ENCODE peak calls at places on chromosomes 3 and 15, in six cellular contexts. One of them, this sample, is unnamed.

GRCh38 chr3:140736863-140737460 is 59.1 kb downstream of the TRIM42 start:
- DNase-seq in tibial nerve: peak; percentile 66
- DNase-seq in foreskin keratinocyte: no peak
- DNase-seq in body of pancreas: peak; percentile 56
- DNase-seq in HCT116: no peak
- DNase-seq in right cardiac atrium: peak; percentile 73
- DNase-seq in this sample: peak; percentile 55

GRCh38 chr15:58957101-58957973 is 23.9 kb upstream of the SLTM start:
- DNase-seq in HCT116: peak; percentile 81
- DNase-seq in body of pancreas: peak; percentile 62
- DNase-seq in foreskin keratinocyte: no peak
- DNase-seq in tibial nerve: peak; percentile 78
- DNase-seq in right cardiac atrium: no peak
- DNase-seq in this sample: no peak

GRCh38 chr3:126939347-126939735 is 43.6 kb upstream of the PLXNA1 start:
- DNase-seq in body of pancreas: no peak
- DNase-seq in right cardiac atrium: no peak
- DNase-seq in HCT116: no peak
- DNase-seq in foreskin keratinocyte: no peak
- DNase-seq in tibial nerve: no peak
- DNase-seq in this sample: no peak

GRCh38 chr3:172211123-172211522 is 171.7 kb downstream of the FNDC3B start:
- DNase-seq in HCT116: no peak
- DNase-seq in body of pancreas: no peak
- DNase-seq in foreskin keratinocyte: no peak
- DNase-seq in tibial nerve: no peak
- DNase-seq in right cardiac atrium: no peak
- DNase-seq in this sample: no peak

GRCh38 chr15:100234158-100235029 is 107.4 kb downstream of the ADAMTS17 start:
- DNase-seq in tibial nerve: no peak
- DNase-seq in HCT116: no peak
- DNase-seq in right cardiac atrium: peak; percentile 90
- DNase-seq in foreskin keratinocyte: no peak
- DNase-seq in body of pancreas: peak; percentile 27
- DNase-seq in this sample: peak; percentile 70

GRCh38 chr3:131899021-131899420 is 135.8 kb downstream of the CPNE4 start:
- DNase-seq in right cardiac atrium: no peak
- DNase-seq in tibial nerve: no peak
- DNase-seq in body of pancreas: no peak
- DNase-seq in HCT116: no peak
- DNase-seq in foreskin keratinocyte: no peak
- DNase-seq in this sample: no peak

GRCh38 chr3:155283092-155284056 is 10.1 kb downstream of the STRIT1 start:
- DNase-seq in body of pancreas: no peak
- DNase-seq in foreskin keratinocyte: no peak
- DNase-seq in HCT116: no peak
- DNase-seq in right cardiac atrium: no peak
- DNase-seq in tibial nerve: no peak
- DNase-seq in this sample: no peak

GRCh38 chr15:98547255-98547654 is 101.1 kb upstream of the IGF1R start:
- DNase-seq in tibial nerve: no peak
- DNase-seq in HCT116: no peak
- DNase-seq in body of pancreas: no peak
- DNase-seq in foreskin keratinocyte: no peak
- DNase-seq in right cardiac atrium: no peak
- DNase-seq in this sample: no peak

GRCh38 chr3:9703736-9704342 is at the start of gene CPNE9:
- DNase-seq in tibial nerve: no peak
- DNase-seq in HCT116: no peak
- DNase-seq in right cardiac atrium: no peak
- DNase-seq in foreskin keratinocyte: no peak
- DNase-seq in body of pancreas: no peak
- DNase-seq in this sample: no peak

GRCh38 chr15:74235962-74236361 is at the start of gene CCDC33:
- DNase-seq in HCT116: no peak
- DNase-seq in tibial nerve: no peak
- DNase-seq in foreskin keratinocyte: no peak
- DNase-seq in right cardiac atrium: no peak
- DNase-seq in body of pancreas: peak; percentile 21
- DNase-seq in this sample: no peak

DNA sequence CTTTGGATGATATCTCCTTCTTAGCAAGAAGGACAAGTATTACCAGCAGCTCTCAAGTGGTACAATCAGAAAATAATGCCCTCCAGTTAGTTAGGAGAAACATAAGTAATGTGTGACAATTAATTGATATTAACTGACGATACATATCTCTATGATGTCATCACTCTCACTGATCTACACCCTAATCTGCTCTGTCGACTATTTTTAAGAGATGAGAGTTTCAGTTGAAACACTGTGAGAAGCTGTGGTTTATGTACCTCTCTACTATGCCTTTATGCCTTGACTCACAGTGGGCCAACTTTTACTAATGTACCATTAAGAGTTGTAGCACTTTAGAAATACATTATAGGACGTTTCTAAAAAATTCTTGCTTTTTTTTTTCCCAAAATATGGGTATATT is 8.6 kb downstream of the CEP152 start:
- DNase-seq in right cardiac atrium: no peak
- DNase-seq in HCT116: no peak
- DNase-seq in tibial nerve: no peak
- DNase-seq in foreskin keratinocyte: no peak
- DNase-seq in body of pancreas: no peak
- DNase-seq in this sample: no peak
- H3K4me1 ChIP-seq in right cardiac atrium: no peaks in the 10 kb centered on the region
- H3K4me1 ChIP-seq in HCT116: no peaks in the 10 kb centered on the region
- H3K4me1 ChIP-seq in tibial nerve: peaks cover 4% of the 10 kb centered on the region
- H3K4me1 ChIP-seq in foreskin keratinocyte: no peaks in the 10 kb centered on the region
- H3K4me1 ChIP-seq in body of pancreas: no peaks in the 10 kb centered on the region
- H3K4me1 ChIP-seq in this sample: no peaks in the 10 kb centered on the region

DNA sequence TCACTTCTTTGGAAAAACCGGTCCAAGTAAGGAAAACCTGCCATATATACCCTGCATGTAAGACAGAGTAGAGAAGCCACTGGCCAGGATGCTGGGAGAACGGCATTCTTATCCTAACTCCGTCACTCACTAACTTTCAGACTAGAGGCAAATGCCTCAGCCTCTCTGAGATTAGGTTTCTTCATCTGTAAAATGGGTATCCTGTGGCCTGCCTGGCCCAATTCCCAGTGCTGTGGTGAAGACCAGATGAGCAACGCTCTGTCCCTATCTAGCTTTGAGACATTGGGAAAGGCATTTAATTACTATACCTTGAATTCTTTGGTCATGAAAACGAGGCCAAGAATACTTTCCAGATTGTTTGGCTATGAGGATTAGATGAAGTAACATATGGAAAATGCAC is 35.9 kb downstream of the CEMIP start:
- DNase-seq in foreskin keratinocyte: no peak
- DNase-seq in HCT116: no peak
- DNase-seq in body of pancreas: no peak
- DNase-seq in right cardiac atrium: no peak
- DNase-seq in tibial nerve: no peak
- DNase-seq in this sample: no peak
- H3K4me1 ChIP-seq in foreskin keratinocyte: no peaks in the 10 kb centered on the region
- H3K4me1 ChIP-seq in HCT116: no peaks in the 10 kb centered on the region
- H3K4me1 ChIP-seq in body of pancreas: no peaks in the 10 kb centered on the region
- H3K4me1 ChIP-seq in right cardiac atrium: peaks cover 3% of the 10 kb centered on the region
- H3K4me1 ChIP-seq in tibial nerve: no peaks in the 10 kb centered on the region
- H3K4me1 ChIP-seq in this sample: peaks cover 39% of the 10 kb centered on the region

GRCh38 chr3:36991147-36991546 is 1.8 kb downstream of the EPM2AIP1 start:
- DNase-seq in tibial nerve: no peak
- DNase-seq in HCT116: no peak
- DNase-seq in right cardiac atrium: no peak
- DNase-seq in body of pancreas: no peak
- DNase-seq in foreskin keratinocyte: no peak
- DNase-seq in this sample: no peak
- H3K4me1 ChIP-seq in tibial nerve: peaks cover 37% of the 10 kb centered on the region
- H3K4me1 ChIP-seq in HCT116: peaks cover 4% of the 10 kb centered on the region
- H3K4me1 ChIP-seq in right cardiac atrium: no peaks in the 10 kb centered on the region
- H3K4me1 ChIP-seq in body of pancreas: peaks cover 55% of the 10 kb centered on the region
- H3K4me1 ChIP-seq in foreskin keratinocyte: peaks cover 10% of the 10 kb centered on the region
- H3K4me1 ChIP-seq in this sample: peaks cover 56% of the 10 kb centered on the region

DNA sequence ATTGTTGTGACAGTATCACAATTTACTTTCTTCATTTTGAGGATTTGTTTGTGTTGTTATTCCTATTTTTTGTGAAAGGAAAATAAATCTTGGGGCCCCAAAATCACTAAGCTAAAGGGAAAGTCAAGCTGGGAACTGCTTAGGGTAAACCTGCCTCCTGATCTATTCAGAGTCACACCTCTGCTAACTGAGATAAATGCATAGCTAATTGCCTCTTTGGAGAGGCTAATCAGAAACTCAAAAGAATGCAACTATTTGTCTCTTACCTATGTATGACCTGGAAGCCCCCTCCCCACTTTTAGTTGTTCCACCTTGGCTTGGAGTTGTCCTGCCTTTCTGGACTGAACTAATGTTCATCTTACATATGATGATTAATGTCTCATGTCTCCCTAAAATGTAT is 523.1 kb upstream of the GOLIM4 start:
- DNase-seq in right cardiac atrium: no peak
- DNase-seq in HCT116: no peak
- DNase-seq in body of pancreas: no peak
- DNase-seq in tibial nerve: no peak
- DNase-seq in foreskin keratinocyte: no peak
- DNase-seq in this sample: no peak
- H3K4me1 ChIP-seq in right cardiac atrium: no peaks in the 10 kb centered on the region
- H3K4me1 ChIP-seq in HCT116: no peaks in the 10 kb centered on the region
- H3K4me1 ChIP-seq in body of pancreas: no peaks in the 10 kb centered on the region
- H3K4me1 ChIP-seq in tibial nerve: no peaks in the 10 kb centered on the region
- H3K4me1 ChIP-seq in foreskin keratinocyte: no peaks in the 10 kb centered on the region
- H3K4me1 ChIP-seq in this sample: no peaks in the 10 kb centered on the region

GRCh38 chr3:136236109-136236508 is 14.0 kb upstream of the PCCB start:
- DNase-seq in HCT116: no peak
- DNase-seq in body of pancreas: no peak
- DNase-seq in foreskin keratinocyte: no peak
- DNase-seq in tibial nerve: no peak
- DNase-seq in right cardiac atrium: no peak
- DNase-seq in this sample: no peak
- H3K4me1 ChIP-seq in HCT116: no peaks in the 10 kb centered on the region
- H3K4me1 ChIP-seq in body of pancreas: no peaks in the 10 kb centered on the region
- H3K4me1 ChIP-seq in foreskin keratinocyte: no peaks in the 10 kb centered on the region
- H3K4me1 ChIP-seq in tibial nerve: no peaks in the 10 kb centered on the region
- H3K4me1 ChIP-seq in right cardiac atrium: no peaks in the 10 kb centered on the region
- H3K4me1 ChIP-seq in this sample: no peaks in the 10 kb centered on the region

DNA sequence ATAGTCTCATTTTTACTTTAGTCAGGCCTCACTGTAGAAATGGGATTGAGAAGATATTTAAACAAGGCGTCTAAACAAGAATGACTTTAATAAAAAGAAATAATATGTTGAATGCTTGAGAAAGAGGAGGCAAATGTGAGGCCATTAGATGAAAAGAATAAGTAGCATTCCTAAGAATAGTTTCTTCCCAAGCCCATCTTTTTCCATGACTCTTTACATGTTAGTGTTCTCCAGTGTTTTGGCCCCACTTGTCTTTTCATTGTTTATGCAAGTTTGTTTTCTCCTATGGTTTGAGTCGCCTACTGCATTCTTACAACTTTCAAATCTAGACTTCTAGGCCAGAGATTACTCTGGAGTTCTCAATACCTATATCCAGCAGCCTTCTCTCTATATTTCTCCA is 39.0 kb downstream of the TSC22D2 start:
- DNase-seq in body of pancreas: no peak
- DNase-seq in tibial nerve: no peak
- DNase-seq in right cardiac atrium: no peak
- DNase-seq in HCT116: no peak
- DNase-seq in foreskin keratinocyte: no peak
- DNase-seq in this sample: no peak
- H3K4me1 ChIP-seq in body of pancreas: peaks cover 24% of the 10 kb centered on the region
- H3K4me1 ChIP-seq in tibial nerve: no peaks in the 10 kb centered on the region
- H3K4me1 ChIP-seq in right cardiac atrium: peaks cover 1% of the 10 kb centered on the region
- H3K4me1 ChIP-seq in HCT116: peaks cover 7% of the 10 kb centered on the region
- H3K4me1 ChIP-seq in foreskin keratinocyte: peaks cover 60% of the 10 kb centered on the region
- H3K4me1 ChIP-seq in this sample: peaks cover 17% of the 10 kb centered on the region

This sample was measured in tibial artery.